ENCODE peak calls at places on chromosomes 13 and 19, in five cellular contexts. Q, Y, G, D and A are unnamed samples.

GRCh38 chr13:65677906-65678305 is 1552.2 kb downstream of the PCDH9 start:
- DNase-seq in G (no peak), Q (peak), Y (no peak), D (peak), A (no peak)

GRCh38 chr19:33416307-33417215 is 43.1 kb downstream of the CEBPG start:
- DNase-seq in Y (peak), G (peak), D (peak), Q (peak), A (peak)

GRCh38 chr13:50149932-50150331 is 134.7 kb downstream of the KCNRG start:
- DNase-seq in D (peak), G (no peak), Q (no peak), Y (no peak), A (no peak)

GRCh38 chr19:40358773-40359172 is 10.3 kb downstream of the PLD3 start:
- DNase-seq in G (no peak), Q (no peak), D (no peak), Y (no peak), A (peak)

GRCh38 chr13:106105153-106105552 is 430.3 kb downstream of the EFNB2 start:
- DNase-seq in Y (no peak), D (no peak), Q (peak), G (no peak), A (no peak)

GRCh38 chr19:40740747-40741146 is 9.5 kb downstream of the ACTMAP start:
- DNase-seq in D (no peak), Q (peak), Y (no peak), G (no peak), A (no peak)

GRCh38 chr19:50206191-50206590 is 2.8 kb downstream of the MYH14 start:
- DNase-seq in Y (no peak), Q (no peak), D (no peak), G (no peak), A (no peak)

GRCh38 chr19:10418281-10419199 is 1.8 kb upstream of the PDE4A start:
- DNase-seq in Q (no peak), Y (peak), G (no peak), D (peak), A (no peak)

GRCh38 chr13:102399791-102400618 is 1.8 kb downstream of the FGF14 start:
- DNase-seq in Y (peak), D (no peak), G (no peak), Q (no peak), A (peak)

GRCh38 chr13:108595416-108596257 is 33.8 kb upstream of the MYO16 start:
- DNase-seq in Y (no peak), G (no peak), D (no peak), Q (no peak), A (no peak)

DNA sequence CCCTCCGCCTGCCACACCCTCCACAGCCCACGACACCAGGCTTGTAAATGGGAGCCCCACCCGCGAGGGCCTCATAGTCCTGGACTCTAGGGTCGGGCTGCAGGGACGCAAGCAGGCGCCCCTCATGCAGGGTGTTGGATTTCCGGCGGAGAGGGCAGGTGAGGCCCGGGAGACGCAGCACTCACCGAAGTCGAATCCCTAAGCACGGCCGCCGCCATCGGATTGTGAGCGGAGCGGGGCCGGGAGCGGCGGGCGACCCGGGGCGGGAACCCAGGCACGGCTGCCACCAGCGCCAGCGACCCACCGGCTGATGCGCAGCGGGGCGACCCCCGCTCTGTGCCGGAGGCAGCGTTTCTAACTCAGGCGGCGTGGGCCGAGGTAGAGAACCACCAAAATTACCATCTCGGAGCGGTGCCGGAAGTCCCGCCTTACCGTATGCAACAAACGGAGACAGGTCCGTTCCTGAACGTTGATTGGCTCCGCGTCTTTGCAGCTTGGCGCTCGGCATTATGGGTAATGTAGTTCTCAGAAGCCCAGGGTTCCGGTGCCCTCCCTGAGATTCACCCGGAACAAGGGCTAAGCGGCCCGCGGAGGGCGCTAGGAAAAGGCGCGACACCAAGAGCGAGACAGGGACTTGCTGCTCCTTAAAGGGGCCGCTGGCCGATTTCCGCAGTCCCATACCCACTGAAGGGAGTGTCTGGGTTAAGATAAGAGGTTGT is at the start of gene ZNF416:
- DNase-seq in D (peak), G (peak), Y (peak), Q (peak), A (peak)
- TF ChIP-seq CTCF in D (peak), G (no peak), Y (peak), Q (peak), A (no peak)

GRCh38 chr13:97659602-97660001 is 225.6 kb downstream of the RAP2A start:
- DNase-seq in G (no peak), Y (no peak), D (peak), Q (no peak), A (no peak)
- TF ChIP-seq CTCF in G (no peak), Y (peak), D (peak), Q (peak), A (no peak)

GRCh38 chr19:36528921-36529518 is 949 bp upstream of the ZNF260 start:
- DNase-seq in Q (no peak), D (no peak), Y (peak), G (no peak), A (peak)
- TF ChIP-seq CTCF in Q (no peak), D (no peak), Y (no peak), G (no peak), A (no peak)

GRCh38 chr13:45119990-45120864 is at the start of gene GTF2F2:
- DNase-seq in Q (peak), D (peak), Y (peak), G (peak), A (peak)
- TF ChIP-seq CTCF in Q (no peak), D (no peak), Y (peak), G (no peak), A (no peak)

GRCh38 chr13:100958859-100959258 is 284.3 kb upstream of the TMTC4 start:
- DNase-seq in Q (no peak), Y (no peak), G (no peak), D (no peak), A (no peak)
- TF ChIP-seq CTCF in Q (no peak), Y (no peak), G (no peak), D (no peak), A (no peak)